ENCODE peak calls at places on chromosomes 13 and 19, in nine cellular contexts. One of them, this sample, is unnamed. For H3K9me3, the result is how much of the 10 kb centered on the place peaks cover.

GRCh38 chr13:67619987-67620386 is 389.9 kb upstream of the PCDH9 start:
- DNase-seq in esophagus squamous epithelium: no peak
- DNase-seq in prostate gland: no peak
- DNase-seq in heart left ventricle: no peak
- DNase-seq in upper lobe of right lung: no peak
- DNase-seq in SK-N-SH: no peak
- DNase-seq in cardiac muscle cell: no peak
- DNase-seq in left ventricle myocardium inferior: no peak
- DNase-seq in heart right ventricle: no peak
- DNase-seq in this sample: peak

GRCh38 chr19:35247526-35248309 is 1.1 kb upstream of the LSR start:
- DNase-seq in prostate gland: peak
- DNase-seq in heart left ventricle: peak
- DNase-seq in esophagus squamous epithelium: no peak
- DNase-seq in left ventricle myocardium inferior: no peak
- DNase-seq in upper lobe of right lung: peak
- DNase-seq in heart right ventricle: no peak
- DNase-seq in cardiac muscle cell: no peak
- DNase-seq in SK-N-SH: no peak
- DNase-seq in this sample: no peak

GRCh38 chr19:13132471-13133166 is 14.6 kb downstream of the NACC1 start:
- DNase-seq in cardiac muscle cell: peak
- DNase-seq in upper lobe of right lung: no peak
- DNase-seq in left ventricle myocardium inferior: no peak
- DNase-seq in prostate gland: no peak
- DNase-seq in esophagus squamous epithelium: no peak
- DNase-seq in heart left ventricle: no peak
- DNase-seq in SK-N-SH: no peak
- DNase-seq in heart right ventricle: no peak
- DNase-seq in this sample: no peak

GRCh38 chr19:56118666-56119584 is 2.2 kb downstream of the ZNF787 start:
- DNase-seq in upper lobe of right lung: no peak
- DNase-seq in heart right ventricle: no peak
- DNase-seq in left ventricle myocardium inferior: no peak
- DNase-seq in prostate gland: no peak
- DNase-seq in heart left ventricle: no peak
- DNase-seq in SK-N-SH: no peak
- DNase-seq in esophagus squamous epithelium: no peak
- DNase-seq in cardiac muscle cell: no peak
- DNase-seq in this sample: no peak

GRCh38 chr19:6739390-6739883 is at the start of gene TRIP10:
- DNase-seq in prostate gland: peak
- DNase-seq in upper lobe of right lung: peak
- DNase-seq in cardiac muscle cell: peak
- DNase-seq in esophagus squamous epithelium: peak
- DNase-seq in left ventricle myocardium inferior: peak
- DNase-seq in heart right ventricle: peak
- DNase-seq in SK-N-SH: peak
- DNase-seq in heart left ventricle: peak
- DNase-seq in this sample: no peak

GRCh38 chr13:62119739-62120700 is 704.4 kb upstream of the PCDH20 start:
- DNase-seq in upper lobe of right lung: no peak
- DNase-seq in heart left ventricle: no peak
- DNase-seq in left ventricle myocardium inferior: no peak
- DNase-seq in SK-N-SH: peak
- DNase-seq in cardiac muscle cell: peak
- DNase-seq in heart right ventricle: no peak
- DNase-seq in esophagus squamous epithelium: no peak
- DNase-seq in prostate gland: no peak
- DNase-seq in this sample: no peak

GRCh38 chr19:16342002-16342715 is 17.5 kb downstream of the KLF2 start:
- DNase-seq in heart left ventricle: peak
- DNase-seq in left ventricle myocardium inferior: peak
- DNase-seq in upper lobe of right lung: no peak
- DNase-seq in esophagus squamous epithelium: no peak
- DNase-seq in heart right ventricle: no peak
- DNase-seq in SK-N-SH: no peak
- DNase-seq in prostate gland: peak
- DNase-seq in cardiac muscle cell: peak
- DNase-seq in this sample: no peak

GRCh38 chr13:97353927-97354326 is 80.0 kb upstream of the RAP2A start:
- DNase-seq in left ventricle myocardium inferior: no peak
- DNase-seq in heart left ventricle: no peak
- DNase-seq in SK-N-SH: no peak
- DNase-seq in prostate gland: no peak
- DNase-seq in cardiac muscle cell: no peak
- DNase-seq in upper lobe of right lung: no peak
- DNase-seq in heart right ventricle: no peak
- DNase-seq in esophagus squamous epithelium: no peak
- DNase-seq in this sample: peak

GRCh38 chr19:50489461-50490011 is 12.9 kb upstream of the GARIN5A start:
- DNase-seq in prostate gland: no peak
- DNase-seq in left ventricle myocardium inferior: no peak
- DNase-seq in SK-N-SH: no peak
- DNase-seq in upper lobe of right lung: peak
- DNase-seq in esophagus squamous epithelium: no peak
- DNase-seq in heart right ventricle: no peak
- DNase-seq in heart left ventricle: no peak
- DNase-seq in cardiac muscle cell: no peak
- DNase-seq in this sample: no peak

GRCh38 chr13:59493436-59493965 is 670.2 kb downstream of the DIAPH3 start:
- DNase-seq in left ventricle myocardium inferior: no peak
- DNase-seq in prostate gland: no peak
- DNase-seq in SK-N-SH: no peak
- DNase-seq in heart right ventricle: no peak
- DNase-seq in upper lobe of right lung: no peak
- DNase-seq in esophagus squamous epithelium: no peak
- DNase-seq in cardiac muscle cell: no peak
- DNase-seq in heart left ventricle: no peak
- DNase-seq in this sample: no peak

GRCh38 chr19:35673121-35673804 is 6.9 kb downstream of the UPK1A start:
- DNase-seq in cardiac muscle cell: peak
- DNase-seq in esophagus squamous epithelium: no peak
- DNase-seq in left ventricle myocardium inferior: peak
- DNase-seq in prostate gland: no peak
- DNase-seq in heart left ventricle: no peak
- DNase-seq in upper lobe of right lung: peak
- DNase-seq in SK-N-SH: peak
- DNase-seq in heart right ventricle: peak
- DNase-seq in this sample: no peak

GRCh38 chr19:38360351-38360750 is 14.0 kb upstream of the PSMD8 start:
- DNase-seq in esophagus squamous epithelium: no peak
- DNase-seq in heart left ventricle: no peak
- DNase-seq in left ventricle myocardium inferior: no peak
- DNase-seq in prostate gland: no peak
- DNase-seq in heart right ventricle: no peak
- DNase-seq in SK-N-SH: no peak
- DNase-seq in cardiac muscle cell: no peak
- DNase-seq in upper lobe of right lung: no peak
- DNase-seq in this sample: no peak

GRCh38 chr19:53511933-53512374 is 26.0 kb upstream of the ZNF331 start:
- DNase-seq in prostate gland: peak
- DNase-seq in left ventricle myocardium inferior: peak
- DNase-seq in heart right ventricle: peak
- DNase-seq in heart left ventricle: peak
- DNase-seq in esophagus squamous epithelium: no peak
- DNase-seq in upper lobe of right lung: peak
- DNase-seq in SK-N-SH: peak
- DNase-seq in cardiac muscle cell: peak
- DNase-seq in this sample: peak

GRCh38 chr13:44961997-44962396 is 27.3 kb downstream of the NUFIP1 start:
- DNase-seq in cardiac muscle cell: no peak
- DNase-seq in left ventricle myocardium inferior: no peak
- DNase-seq in heart left ventricle: no peak
- DNase-seq in heart right ventricle: no peak
- DNase-seq in esophagus squamous epithelium: no peak
- DNase-seq in upper lobe of right lung: no peak
- DNase-seq in SK-N-SH: no peak
- DNase-seq in prostate gland: no peak
- DNase-seq in this sample: no peak

GRCh38 chr13:44971656-44972595 is 17.3 kb downstream of the NUFIP1 start:
- DNase-seq in heart left ventricle: no peak
- DNase-seq in upper lobe of right lung: no peak
- DNase-seq in esophagus squamous epithelium: no peak
- DNase-seq in heart right ventricle: no peak
- DNase-seq in left ventricle myocardium inferior: no peak
- DNase-seq in cardiac muscle cell: no peak
- DNase-seq in prostate gland: no peak
- DNase-seq in SK-N-SH: no peak
- DNase-seq in this sample: no peak

GRCh38 chr13:44972956-44973581 is 16.2 kb downstream of the NUFIP1 start:
- DNase-seq in heart right ventricle: no peak
- DNase-seq in SK-N-SH: peak
- DNase-seq in prostate gland: no peak
- DNase-seq in cardiac muscle cell: peak
- DNase-seq in left ventricle myocardium inferior: no peak
- DNase-seq in esophagus squamous epithelium: no peak
- DNase-seq in upper lobe of right lung: no peak
- DNase-seq in heart left ventricle: no peak
- DNase-seq in this sample: no peak

GRCh38 chr13:44969858-44970484 is 19.3 kb downstream of the NUFIP1 start:
- DNase-seq in heart right ventricle: no peak
- DNase-seq in SK-N-SH: peak
- DNase-seq in left ventricle myocardium inferior: no peak
- DNase-seq in upper lobe of right lung: no peak
- DNase-seq in esophagus squamous epithelium: no peak
- DNase-seq in cardiac muscle cell: peak
- DNase-seq in prostate gland: peak
- DNase-seq in heart left ventricle: no peak
- DNase-seq in this sample: peak

GRCh38 chr13:44967656-44968451 is 21.4 kb downstream of the NUFIP1 start:
- DNase-seq in upper lobe of right lung: no peak
- DNase-seq in heart left ventricle: no peak
- DNase-seq in cardiac muscle cell: peak
- DNase-seq in SK-N-SH: no peak
- DNase-seq in heart right ventricle: no peak
- DNase-seq in esophagus squamous epithelium: no peak
- DNase-seq in left ventricle myocardium inferior: no peak
- DNase-seq in prostate gland: peak
- DNase-seq in this sample: no peak
- TF ChIP-seq CTCF in upper lobe of right lung: no peak
- TF ChIP-seq CTCF in heart left ventricle: no peak
- TF ChIP-seq CTCF in cardiac muscle cell: peak
- TF ChIP-seq CTCF in SK-N-SH: peak
- TF ChIP-seq CTCF in heart right ventricle: peak
- TF ChIP-seq CTCF in esophagus squamous epithelium: no peak
- TF ChIP-seq CTCF in left ventricle myocardium inferior: peak
- TF ChIP-seq CTCF in prostate gland: no peak
- TF ChIP-seq CTCF in this sample: peak

GRCh38 chr19:58439576-58440554 is at the start of gene ZNF132:
- DNase-seq in heart right ventricle: peak
- DNase-seq in upper lobe of right lung: peak
- DNase-seq in left ventricle myocardium inferior: peak
- DNase-seq in SK-N-SH: peak
- DNase-seq in heart left ventricle: peak
- DNase-seq in cardiac muscle cell: peak
- DNase-seq in esophagus squamous epithelium: peak
- DNase-seq in prostate gland: peak
- DNase-seq in this sample: peak

GRCh38 chr19:58440556-58440955 is 603 bp upstream of the ZNF132 start:
- DNase-seq in esophagus squamous epithelium: no peak
- DNase-seq in heart right ventricle: no peak
- DNase-seq in heart left ventricle: no peak
- DNase-seq in prostate gland: no peak
- DNase-seq in upper lobe of right lung: no peak
- DNase-seq in cardiac muscle cell: no peak
- DNase-seq in SK-N-SH: no peak
- DNase-seq in left ventricle myocardium inferior: no peak
- DNase-seq in this sample: no peak
- H3K4me3 ChIP-seq in esophagus squamous epithelium: peak
- H3K4me3 ChIP-seq in heart right ventricle: peak
- H3K4me3 ChIP-seq in heart left ventricle: peak
- H3K4me3 ChIP-seq in prostate gland: peak
- H3K4me3 ChIP-seq in upper lobe of right lung: peak
- H3K4me3 ChIP-seq in cardiac muscle cell: no peak
- H3K4me3 ChIP-seq in SK-N-SH: peak
- H3K4me3 ChIP-seq in left ventricle myocardium inferior: peak
- H3K4me3 ChIP-seq in this sample: peak

GRCh38 chr19:36999313-36999712 is 78.9 kb upstream of the ZNF420 start:
- DNase-seq in heart right ventricle: no peak
- DNase-seq in SK-N-SH: no peak
- DNase-seq in esophagus squamous epithelium: no peak
- DNase-seq in left ventricle myocardium inferior: no peak
- DNase-seq in heart left ventricle: no peak
- DNase-seq in cardiac muscle cell: no peak
- DNase-seq in prostate gland: no peak
- DNase-seq in upper lobe of right lung: no peak
- DNase-seq in this sample: no peak

GRCh38 chr19:36997152-36997842 is 80.9 kb upstream of the ZNF420 start:
- DNase-seq in SK-N-SH: no peak
- DNase-seq in upper lobe of right lung: no peak
- DNase-seq in cardiac muscle cell: no peak
- DNase-seq in heart right ventricle: no peak
- DNase-seq in esophagus squamous epithelium: no peak
- DNase-seq in heart left ventricle: no peak
- DNase-seq in left ventricle myocardium inferior: no peak
- DNase-seq in prostate gland: no peak
- DNase-seq in this sample: no peak

DNA sequence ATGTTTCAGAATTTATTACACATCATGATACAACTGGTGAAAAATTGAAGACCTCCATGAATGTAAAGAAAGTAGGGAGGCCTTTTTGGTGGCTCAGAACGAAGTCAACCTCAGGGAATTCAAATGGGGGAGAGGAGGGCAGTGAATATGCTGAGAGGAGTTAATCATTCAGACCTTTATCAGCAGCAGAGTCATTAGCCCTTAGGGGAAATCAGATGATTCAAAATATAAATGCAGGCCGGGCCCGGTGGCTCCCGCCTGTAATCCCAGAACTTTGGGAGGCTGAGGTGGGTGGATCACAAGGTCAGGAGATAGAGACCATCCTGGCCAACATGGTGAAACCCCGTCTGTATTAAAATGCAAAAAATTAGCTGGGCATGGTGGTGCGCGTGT is 80.4 kb upstream of the ZNF420 start:
- DNase-seq in cardiac muscle cell: no peak
- DNase-seq in prostate gland: no peak
- DNase-seq in upper lobe of right lung: no peak
- DNase-seq in heart left ventricle: no peak
- DNase-seq in SK-N-SH: no peak
- DNase-seq in left ventricle myocardium inferior: no peak
- DNase-seq in heart right ventricle: no peak
- DNase-seq in esophagus squamous epithelium: no peak
- DNase-seq in this sample: no peak
- H3K9me3 ChIP-seq in cardiac muscle cell: under half
- H3K9me3 ChIP-seq in prostate gland: under half
- H3K9me3 ChIP-seq in upper lobe of right lung: under half
- H3K9me3 ChIP-seq in heart left ventricle: under half
- H3K9me3 ChIP-seq in SK-N-SH: under half
- H3K9me3 ChIP-seq in left ventricle myocardium inferior: half or more
- H3K9me3 ChIP-seq in heart right ventricle: half or more
- H3K9me3 ChIP-seq in esophagus squamous epithelium: under half
- H3K9me3 ChIP-seq in this sample: under half

DNA sequence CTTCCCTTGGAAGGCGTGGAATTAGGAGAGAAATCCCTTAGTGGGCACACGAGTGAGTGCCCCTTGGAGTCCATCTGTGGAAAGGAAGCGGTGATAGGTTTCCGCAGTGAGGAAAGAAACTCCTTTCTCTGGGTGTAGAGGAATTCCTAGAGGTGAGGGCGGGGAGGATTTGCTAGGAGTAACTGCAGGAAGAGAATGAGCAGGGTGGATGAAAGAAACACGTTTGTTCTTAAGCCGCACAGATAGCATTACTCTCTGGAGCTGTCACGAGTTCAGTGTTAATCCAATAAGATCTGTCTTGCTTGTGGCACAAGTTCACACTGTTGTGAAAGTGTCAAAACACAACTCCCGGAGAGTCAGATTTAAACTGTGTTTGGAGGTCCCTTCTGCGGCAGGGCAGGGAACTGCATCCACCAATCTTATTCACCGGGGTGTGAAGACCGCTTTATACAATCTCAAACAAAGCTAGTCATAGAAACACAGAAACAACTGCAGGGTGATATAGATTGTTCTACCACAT is 1.2 kb downstream of the KL start:
- DNase-seq in esophagus squamous epithelium: no peak
- DNase-seq in cardiac muscle cell: peak
- DNase-seq in left ventricle myocardium inferior: peak
- DNase-seq in upper lobe of right lung: no peak
- DNase-seq in heart left ventricle: peak
- DNase-seq in heart right ventricle: peak
- DNase-seq in prostate gland: no peak
- DNase-seq in SK-N-SH: no peak
- DNase-seq in this sample: no peak
- TF ChIP-seq CTCF in esophagus squamous epithelium: peak
- TF ChIP-seq CTCF in cardiac muscle cell: peak
- TF ChIP-seq CTCF in left ventricle myocardium inferior: peak
- TF ChIP-seq CTCF in upper lobe of right lung: peak
- TF ChIP-seq CTCF in heart left ventricle: peak
- TF ChIP-seq CTCF in heart right ventricle: peak
- TF ChIP-seq CTCF in prostate gland: no peak
- TF ChIP-seq CTCF in SK-N-SH: no peak
- TF ChIP-seq CTCF in this sample: peak

This sample was measured in AG04450.